ENCODE peak calls at places on chromosomes 1 and 21, in nine cellular contexts. V, F, M, L, U, O, C, K and Z are unnamed samples.

GRCh38 chr1:183306317-183307042 is 111.7 kb downstream of the NMNAT2 start:
- DNase-seq in V (no peak), F (no peak), M (peak), L (no peak), U (no peak), O (no peak), C (no peak), K (no peak), Z (no peak)

GRCh38 chr1:18200136-18200717 is 92.6 kb downstream of the IGSF21 start:
- DNase-seq in V (no peak), F (no peak), M (peak), L (no peak), U (peak), O (no peak), C (no peak), K (no peak), Z (no peak)

GRCh38 chr21:35274090-35274489 is 225.0 kb upstream of the RUNX1 start:
- DNase-seq in V (no peak), F (no peak), M (no peak), L (no peak), U (no peak), O (no peak), C (no peak), K (no peak), Z (no peak)

GRCh38 chr1:245039196-245039595 is 115.6 kb upstream of the KIF26B start:
- DNase-seq in V (no peak), F (no peak), M (no peak), L (no peak), U (no peak), O (no peak), C (peak), K (no peak), Z (no peak)

GRCh38 chr1:41521766-41522165 is 37.3 kb upstream of the EDN2 start:
- DNase-seq in V (no peak), F (no peak), M (no peak), L (no peak), U (no peak), O (no peak), C (no peak), K (no peak), Z (no peak)

GRCh38 chr1:159896086-159896930 is 3.7 kb downstream of the CFAP45 start:
- DNase-seq in V (no peak), F (no peak), M (no peak), L (no peak), U (no peak), O (no peak), C (no peak), K (no peak), Z (no peak)

GRCh38 chr1:236759252-236759859 is 35.7 kb upstream of the MTR start:
- DNase-seq in V (peak), F (no peak), M (peak), L (no peak), U (no peak), O (no peak), C (no peak), K (no peak), Z (no peak)

GRCh38 chr1:186421446-186421845 is 39.5 kb downstream of the PDC start:
- DNase-seq in V (no peak), F (no peak), M (no peak), L (no peak), U (no peak), O (no peak), C (no peak), K (no peak), Z (no peak)

GRCh38 chr1:28249879-28250295 is 9.4 kb upstream of the SESN2 start:
- DNase-seq in V (no peak), F (no peak), M (no peak), L (no peak), U (no peak), O (no peak), C (no peak), K (no peak), Z (no peak)

GRCh38 chr1:65009176-65009575 is 42.8 kb upstream of the JAK1 start:
- DNase-seq in V (no peak), F (no peak), M (no peak), L (no peak), U (no peak), O (no peak), C (no peak), K (no peak), Z (no peak)

GRCh38 chr1:179883739-179884138 is 1.7 kb downstream of the TOR1AIP1 start:
- DNase-seq in V (no peak), F (no peak), M (peak), L (no peak), U (no peak), O (no peak), C (peak), K (peak), Z (no peak)

GRCh38 chr1:156491151-156491949 is 9.2 kb downstream of the MEF2D start:
- DNase-seq in V (no peak), F (no peak), M (peak), L (no peak), U (no peak), O (no peak), C (no peak), K (no peak), Z (no peak)

GRCh38 chr1:88488277-88488676 is 195.8 kb upstream of the PKN2 start:
- DNase-seq in V (no peak), F (no peak), M (no peak), L (no peak), U (no peak), O (no peak), C (no peak), K (no peak), Z (no peak)

GRCh38 chr1:215210167-215210566 is 127.6 kb downstream of the KCNK2 start:
- DNase-seq in V (no peak), F (no peak), M (no peak), L (no peak), U (no peak), O (no peak), C (no peak), K (no peak), Z (no peak)

GRCh38 chr1:1630965-1631792 is 794 bp upstream of the MMP23B start:
- DNase-seq in V (peak), F (peak), M (no peak), L (no peak), U (no peak), O (no peak), C (no peak), K (peak), Z (peak)

GRCh38 chr1:224211262-224211962 is 28.4 kb downstream of the DEGS1 start:
- DNase-seq in V (peak), F (no peak), M (peak), L (no peak), U (no peak), O (peak), C (no peak), K (no peak), Z (peak)

GRCh38 chr1:226403522-226404034 is 4.3 kb downstream of the PARP1 start:
- DNase-seq in V (peak), F (no peak), M (no peak), L (no peak), U (no peak), O (no peak), C (no peak), K (no peak), Z (no peak)

GRCh38 chr1:159443063-159443750 is 3.7 kb downstream of the OR10J1 start:
- DNase-seq in V (no peak), F (no peak), M (no peak), L (no peak), U (no peak), O (no peak), C (no peak), K (no peak), Z (no peak)

GRCh38 chr1:53603431-53603830 is 135.5 kb downstream of the GLIS1 start:
- DNase-seq in V (no peak), F (no peak), M (no peak), L (no peak), U (no peak), O (no peak), C (no peak), K (peak), Z (no peak)

GRCh38 chr1:210596641-210597040 is 267.9 kb downstream of the HHAT start:
- DNase-seq in V (no peak), F (no peak), M (no peak), L (no peak), U (no peak), O (no peak), C (no peak), K (no peak), Z (no peak)

GRCh38 chr1:155166373-155167165 is 6.5 kb downstream of the KRTCAP2 start:
- DNase-seq in V (no peak), F (peak), M (peak), L (no peak), U (no peak), O (no peak), C (no peak), K (no peak), Z (no peak)

GRCh38 chr1:109201123-109201703 is 12.5 kb upstream of the SARS1 start:
- DNase-seq in V (peak), F (no peak), M (peak), L (peak), U (peak), O (peak), C (peak), K (peak), Z (no peak)

GRCh38 chr1:29984544-29985375 is 738.6 kb downstream of the MATN1 start:
- DNase-seq in V (no peak), F (no peak), M (no peak), L (no peak), U (no peak), O (no peak), C (peak), K (no peak), Z (no peak)

GRCh38 chr21:44487831-44488230 is 32.5 kb downstream of the LRRC3 start:
- DNase-seq in V (no peak), F (no peak), M (peak), L (no peak), U (no peak), O (no peak), C (peak), K (peak), Z (no peak)

GRCh38 chr1:100539836-100540536 is 2.0 kb downstream of the GPR88 start:
- DNase-seq in V (no peak), F (peak), M (no peak), L (no peak), U (no peak), O (no peak), C (peak), K (no peak), Z (no peak)

GRCh38 chr1:30879940-30880339 is 28.6 kb downstream of the SDC3 start:
- DNase-seq in V (no peak), F (no peak), M (no peak), L (no peak), U (no peak), O (peak), C (no peak), K (no peak), Z (no peak)

GRCh38 chr1:226060976-226061792 is 1.3 kb upstream of the H3-3A start:
- DNase-seq in V (no peak), F (no peak), M (no peak), L (no peak), U (no peak), O (no peak), C (no peak), K (no peak), Z (peak)

GRCh38 chr1:180299486-180300246 is 69.6 kb downstream of the LHX4 start:
- DNase-seq in V (no peak), F (no peak), M (no peak), L (no peak), U (no peak), O (no peak), C (no peak), K (no peak), Z (no peak)

GRCh38 chr1:43621861-43622260 is 28.1 kb upstream of the KDM4A start:
- DNase-seq in V (no peak), F (no peak), M (no peak), L (no peak), U (peak), O (no peak), C (no peak), K (no peak), Z (no peak)

GRCh38 chr1:58927026-58927721 is 143.3 kb upstream of the JUN start:
- DNase-seq in V (no peak), F (no peak), M (peak), L (no peak), U (no peak), O (peak), C (peak), K (no peak), Z (peak)

GRCh38 chr1:197948926-197949899 is 32.0 kb downstream of the LHX9 start:
- DNase-seq in V (no peak), F (no peak), M (peak), L (no peak), U (no peak), O (no peak), C (no peak), K (peak), Z (no peak)

GRCh38 chr1:241749924-241750695 is 97.9 kb upstream of the EXO1 start:
- DNase-seq in V (no peak), F (no peak), M (no peak), L (no peak), U (no peak), O (no peak), C (no peak), K (no peak), Z (no peak)

GRCh38 chr1:172870901-172871606 is 179.7 kb downstream of the TNFSF18 start:
- DNase-seq in V (no peak), F (no peak), M (no peak), L (no peak), U (no peak), O (no peak), C (no peak), K (no peak), Z (no peak)

GRCh38 chr1:3745590-3746381 is 6.5 kb upstream of the CCDC27 start:
- DNase-seq in V (no peak), F (no peak), M (no peak), L (peak), U (no peak), O (no peak), C (no peak), K (no peak), Z (no peak)

GRCh38 chr1:228075801-228076271 is 6.7 kb upstream of the ARF1 start:
- DNase-seq in V (no peak), F (no peak), M (no peak), L (no peak), U (no peak), O (no peak), C (no peak), K (no peak), Z (no peak)

GRCh38 chr1:72282271-72282656 is at the start of gene NEGR1:
- DNase-seq in V (peak), F (peak), M (no peak), L (peak), U (peak), O (peak), C (no peak), K (peak), Z (no peak)

GRCh38 chr1:151416231-151416630 is 16.9 kb downstream of the PSMB4 start:
- DNase-seq in V (peak), F (no peak), M (no peak), L (no peak), U (no peak), O (no peak), C (no peak), K (no peak), Z (no peak)